ENCODE peak calls at places on chromosomes 11 and 22, in five cellular contexts. M is AG09309, B is Peyer's patch, N is stomach, V is A673. E is an unnamed sample.

GRCh38 chr11:70371241-70371640 is 27.1 kb upstream of the CTTN start:
- DNase-seq in B (no peak), M (no peak), N (no peak), V (no peak), E (no peak)

GRCh38 chr22:43883012-43883661 is 8.7 kb downstream of the PNPLA5 start:
- DNase-seq in N (peak), M (no peak), B (no peak), V (peak), E (peak)

GRCh38 chr11:76835030-76835429 is 25.7 kb upstream of the ACER3 start:
- DNase-seq in N (no peak), M (no peak), V (no peak), B (no peak), E (no peak)

GRCh38 chr11:122115520-122116343 is at the start of gene BLID:
- DNase-seq in B (no peak), M (no peak), V (no peak), N (peak), E (no peak)

GRCh38 chr11:103892603-103893002 is 143.8 kb upstream of the DDI1 start:
- DNase-seq in N (no peak), B (no peak), M (no peak), V (peak), E (no peak)

GRCh38 chr22:42076764-42077485 is 2.6 kb upstream of the SMDT1 start:
- DNase-seq in N (peak), M (no peak), V (no peak), B (no peak), E (no peak)

GRCh38 chr11:15849265-15849664 is 507.1 kb downstream of the SOX6 start:
- DNase-seq in B (no peak), M (no peak), N (no peak), V (no peak), E (no peak)

GRCh38 chr11:65214212-65214845 is 32.6 kb downstream of the CAPN1 start:
- DNase-seq in V (no peak), M (no peak), N (peak), B (no peak), E (no peak)

GRCh38 chr11:68956142-68956541 is 24.6 kb downstream of the MRGPRD start:
- DNase-seq in M (no peak), B (no peak), V (peak), N (no peak), E (no peak)

GRCh38 chr11:3802016-3802790 is 4.8 kb upstream of the NUP98 start:
- DNase-seq in V (no peak), B (no peak), N (no peak), M (no peak), E (no peak)

GRCh38 chr11:96045622-96046456 is 121.9 kb upstream of the MTMR2 start:
- DNase-seq in N (peak), V (no peak), B (no peak), M (peak), E (peak)
- TF ChIP-seq CTCF in N (peak), V (peak), B (no peak), M (peak), E (peak)

GRCh38 chr11:9663699-9664275 is at the start of gene SWAP70:
- DNase-seq in V (peak), M (peak), B (peak), N (peak), E (peak)
- TF ChIP-seq CTCF in V (no peak), M (peak), B (no peak), N (peak), E (peak)

GRCh38 chr11:43556892-43557291 is 123.6 kb upstream of the HSD17B12 start:
- DNase-seq in V (no peak), N (no peak), M (no peak), B (no peak), E (no peak)

GRCh38 chr11:43556269-43556668 is 124.3 kb upstream of the HSD17B12 start:
- DNase-seq in B (no peak), M (no peak), V (no peak), N (no peak), E (no peak)

GRCh38 chr11:43558556-43559127 is 121.9 kb upstream of the HSD17B12 start:
- DNase-seq in V (no peak), N (no peak), B (no peak), M (no peak), E (no peak)

GRCh38 chr11:43558056-43558455 is 122.5 kb upstream of the HSD17B12 start:
- DNase-seq in N (no peak), V (no peak), B (no peak), M (no peak), E (no peak)

GRCh38 chr11:43557553-43558031 is 122.9 kb upstream of the HSD17B12 start:
- DNase-seq in V (peak), B (no peak), N (no peak), M (no peak), E (no peak)
- TF ChIP-seq CTCF in V (peak), B (no peak), N (peak), M (peak), E (peak)

GRCh38 chr22:22943521-22944267 is 56.1 kb downstream of the IGLL5 start:
- DNase-seq in V (no peak), B (peak), M (no peak), N (peak), E (no peak)
- TF ChIP-seq CTCF in V (no peak), B (no peak), M (no peak), N (no peak), E (no peak)

GRCh38 chr11:34846467-34846866 is 69.7 kb downstream of the APIP start:
- DNase-seq in N (no peak), M (no peak), B (no peak), V (no peak), E (no peak)

GRCh38 chr11:34844466-34845112 is 71.6 kb downstream of the APIP start:
- DNase-seq in N (no peak), M (no peak), B (no peak), V (no peak), E (no peak)

GRCh38 chr11:34839969-34840368 is 76.2 kb downstream of the APIP start:
- DNase-seq in B (no peak), M (no peak), V (no peak), N (no peak), E (no peak)

GRCh38 chr11:34837246-34837856 is 78.8 kb downstream of the APIP start:
- DNase-seq in B (no peak), V (peak), M (no peak), N (no peak), E (no peak)

DNA sequence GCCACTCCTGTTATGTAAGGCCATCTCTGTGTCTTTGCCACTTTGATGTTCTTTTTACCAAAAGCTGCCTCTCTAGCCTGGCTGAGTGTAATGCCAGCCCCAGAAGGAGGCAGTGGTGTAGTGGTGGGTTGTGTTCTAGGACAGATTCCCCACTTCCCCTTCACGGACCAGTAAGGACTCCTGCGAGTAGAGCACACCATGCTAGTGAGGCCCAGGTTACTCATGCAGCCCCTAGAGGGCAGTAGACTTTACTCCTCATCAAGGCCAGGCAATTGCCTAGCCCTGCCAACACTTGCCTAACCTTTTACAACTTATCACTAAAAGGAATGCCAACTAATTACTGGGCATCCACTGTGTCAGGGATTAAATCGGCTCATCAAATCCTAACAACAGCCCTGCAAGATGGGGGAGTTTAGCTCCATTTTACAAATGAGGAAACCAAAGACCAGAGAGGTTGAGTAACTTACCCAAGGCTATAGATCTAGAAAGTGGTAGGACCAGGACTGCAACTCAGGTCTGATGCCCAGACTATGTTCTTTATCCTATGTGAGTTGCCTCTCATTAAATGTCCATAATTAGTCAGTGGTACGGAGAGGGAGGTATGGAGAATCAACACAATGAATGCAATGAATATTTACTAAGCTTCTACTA is 75.3 kb downstream of the APIP start:
- DNase-seq in B (no peak), N (peak), V (peak), M (no peak), E (no peak)
- TF ChIP-seq CTCF in B (peak), N (peak), V (peak), M (peak), E (peak)

GRCh38 chr11:10770626-10771254 is 19.7 kb downstream of the CTR9 start:
- DNase-seq in M (no peak), V (peak), B (peak), N (peak), E (peak)
- TF ChIP-seq CTCF in M (peak), V (peak), B (peak), N (no peak), E (peak)

GRCh38 chr11:67691149-67691548 is 16.7 kb upstream of the ALDH3B2 start:
- DNase-seq in N (no peak), M (no peak), B (no peak), V (no peak), E (no peak)
- TF ChIP-seq CTCF in N (no peak), M (peak), B (no peak), V (peak), E (no peak)

E was measured in AG09319.